ENCODE peak calls at places on chromosomes 2 and 18, in six cellular contexts. A is ovary, R is tibial nerve, E is transverse colon, K is A549, H is stomach. X is an unnamed sample.

GRCh38 chr2:213640742-213641425 is 356.6 kb downstream of the SPAG16 start:
- DNase-seq in A (no peak), R (no peak), E (no peak), K (no peak), H (no peak), X (no peak)

GRCh38 chr2:42926438-42927333 is 134.3 kb upstream of the HAAO start:
- DNase-seq in A (no peak), R (no peak), E (peak), K (no peak), H (peak), X (no peak)

GRCh38 chr18:36397033-36397432 is 99.5 kb downstream of the FHOD3 start:
- DNase-seq in A (no peak), R (no peak), E (no peak), K (no peak), H (no peak), X (no peak)

GRCh38 chr18:50870138-50870845 is 8.6 kb upstream of the ME2 start:
- DNase-seq in A (no peak), R (no peak), E (peak), K (peak), H (no peak), X (peak)

GRCh38 chr2:57720728-57721627 is 325.6 kb upstream of the VRK2 start:
- DNase-seq in A (peak), R (peak), E (peak), K (peak), H (no peak), X (no peak)

GRCh38 chr2:36729067-36729466 is 32.6 kb downstream of the VIT start:
- DNase-seq in A (no peak), R (no peak), E (no peak), K (no peak), H (no peak), X (no peak)

GRCh38 chr2:152507941-152508340 is 173.0 kb downstream of the FMNL2 start:
- DNase-seq in A (no peak), R (no peak), E (no peak), K (no peak), H (no peak), X (no peak)

GRCh38 chr2:179636995-179637394 is 224.4 kb downstream of the ZNF385B start:
- DNase-seq in A (no peak), R (no peak), E (no peak), K (no peak), H (no peak), X (no peak)

GRCh38 chr2:42153944-42154593 is 15.1 kb upstream of the EML4 start:
- DNase-seq in A (no peak), R (no peak), E (no peak), K (no peak), H (no peak), X (no peak)

DNA sequence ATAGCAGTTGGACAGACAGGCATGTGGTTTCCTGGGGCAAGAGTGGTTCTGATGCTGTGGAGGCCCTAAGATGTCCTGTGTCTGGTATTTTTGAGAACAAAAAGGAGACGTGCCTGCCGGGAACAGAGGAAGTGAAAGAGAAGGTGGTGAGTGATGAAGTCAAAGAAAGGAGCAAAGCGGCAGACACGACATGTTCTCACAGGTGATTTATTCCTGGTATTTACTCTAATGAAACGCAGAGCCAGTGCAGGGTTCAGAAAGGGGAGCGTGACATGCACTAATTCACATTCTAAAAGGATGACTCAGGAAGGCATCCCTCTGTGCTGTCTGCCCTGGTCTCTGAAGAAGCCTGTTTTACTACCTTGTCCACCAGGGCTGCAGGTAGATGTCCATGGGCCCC is 211.0 kb downstream of the KCNE4 start:
- DNase-seq in A (no peak), R (no peak), E (no peak), K (peak), H (no peak), X (no peak)
- TF ChIP-seq EP300 in A (no peak), R (no peak), E (no peak), K (no peak), H (no peak), X (no peak)

GRCh38 chr2:199449455-199449854 is 8.3 kb downstream of the SATB2 start:
- DNase-seq in A (no peak), R (no peak), E (no peak), K (no peak), H (no peak), X (no peak)
- H3K27ac ChIP-seq in A (no peak), R (no peak), E (no peak), K (no peak), H (no peak), X (no peak)

GRCh38 chr2:96601382-96602292 is 36.5 kb downstream of the KANSL3 start:
- DNase-seq in A (no peak), R (no peak), E (no peak), K (no peak), H (peak), X (no peak)
- TF ChIP-seq EP300 in A (no peak), R (no peak), E (no peak), K (no peak), H (no peak), X (no peak)

DNA sequence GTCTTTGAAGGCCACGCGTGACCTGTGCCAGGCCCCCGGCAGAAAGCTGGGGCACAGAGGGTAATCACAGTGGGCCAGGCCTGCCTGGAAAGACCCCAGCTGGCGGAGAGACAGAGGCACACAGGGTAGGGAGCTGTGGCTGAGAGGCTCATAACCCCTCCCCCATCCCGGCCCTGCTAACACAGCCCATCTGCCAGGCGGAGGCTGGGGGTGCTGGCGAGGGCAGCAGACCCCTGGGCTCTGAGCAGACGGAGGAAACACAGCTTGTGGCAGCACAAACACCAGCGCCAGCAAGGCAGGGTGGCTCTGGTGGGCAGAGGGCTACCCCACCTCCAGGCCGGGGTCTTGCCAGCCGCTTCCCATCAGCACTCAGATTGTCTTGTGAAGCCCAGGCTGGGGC is 19.0 kb downstream of the HS6ST1 start:
- DNase-seq in A (no peak), R (no peak), E (no peak), K (no peak), H (no peak), X (no peak)
- H3K27ac ChIP-seq in A (no peak), R (peak), E (no peak), K (no peak), H (peak), X (no peak)

GRCh38 chr2:109171444-109172334 is 42.7 kb downstream of the SH3RF3 start:
- DNase-seq in A (peak), R (peak), E (peak), K (peak), H (peak), X (peak)
- TF ChIP-seq EP300 in A (no peak), R (peak), E (peak), K (no peak), H (peak), X (peak)

DNA sequence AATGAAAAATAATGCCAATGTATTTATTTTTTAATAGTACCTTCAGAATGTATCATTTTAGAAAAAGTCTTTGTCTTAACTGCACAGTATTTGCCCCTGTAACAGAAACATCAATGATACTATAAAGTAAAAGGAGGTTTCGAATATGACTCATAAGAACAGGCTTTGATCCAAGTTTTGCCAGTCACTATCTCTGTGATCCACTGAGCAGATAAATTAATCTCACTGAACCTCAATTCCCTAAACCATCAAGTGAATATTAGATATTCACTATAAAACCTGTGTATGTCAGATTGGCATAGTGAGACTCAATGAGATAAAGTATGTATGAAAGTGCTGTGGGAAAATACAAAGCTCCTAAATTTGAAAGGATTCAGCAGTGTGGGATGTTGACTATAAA is 292.1 kb downstream of the EXOC6B start:
- DNase-seq in A (no peak), R (no peak), E (no peak), K (no peak), H (no peak), X (no peak)
- H3K27ac ChIP-seq in A (no peak), R (no peak), E (no peak), K (no peak), H (no peak), X (no peak)